ENCODE peak calls at places on chromosomes 13 and 19, in five cellular contexts. B is HL-60, L is heart right ventricle, F is heart left ventricle, U is cardiac fibroblast. P is an unnamed sample.

GRCh38 chr19:30085394-30085793 is 143.4 kb downstream of the URI1 start:
- DNase-seq in L (no peak), U (no peak), F (peak; percentile 54), B (no peak), P (no peak)

GRCh38 chr19:36140289-36141038 is 598 bp downstream of the CAPNS1 start:
- DNase-seq in B (peak; percentile 50), U (peak; percentile 64), L (peak; percentile 64), F (peak; percentile 75), P (peak; percentile 28)

GRCh38 chr19:32652893-32653625 is 21.9 kb downstream of the ANKRD27 start:
- DNase-seq in B (no peak), L (peak; percentile 80), F (peak; percentile 85), U (peak; percentile 80), P (peak; percentile 81)

GRCh38 chr19:11261902-11262839 is at the start of gene DOCK6:
- DNase-seq in B (no peak), F (no peak), U (no peak), L (no peak), P (peak; percentile 49)

GRCh38 chr19:55697069-55697440 is 22.0 kb downstream of the EPN1 start:
- DNase-seq in U (no peak), L (no peak), B (no peak), F (peak; percentile 11), P (no peak)

GRCh38 chr19:52786078-52786463 is 520 bp downstream of the ZNF600 start:
- DNase-seq in L (no peak), B (no peak), F (peak; percentile 28), U (no peak), P (no peak)

GRCh38 chr19:4987692-4988370 is 18.9 kb downstream of the KDM4B start:
- DNase-seq in U (peak; percentile 38), L (no peak), B (no peak), F (no peak), P (no peak)

GRCh38 chr13:97282705-97283104 is 60.6 kb downstream of the MBNL2 start:
- DNase-seq in U (no peak), B (no peak), F (no peak), L (no peak), P (no peak)

GRCh38 chr13:70339738-70340137 is 231.5 kb upstream of the KLHL1 start:
- DNase-seq in L (no peak), F (no peak), B (peak; percentile 32), U (no peak), P (no peak)

DNA sequence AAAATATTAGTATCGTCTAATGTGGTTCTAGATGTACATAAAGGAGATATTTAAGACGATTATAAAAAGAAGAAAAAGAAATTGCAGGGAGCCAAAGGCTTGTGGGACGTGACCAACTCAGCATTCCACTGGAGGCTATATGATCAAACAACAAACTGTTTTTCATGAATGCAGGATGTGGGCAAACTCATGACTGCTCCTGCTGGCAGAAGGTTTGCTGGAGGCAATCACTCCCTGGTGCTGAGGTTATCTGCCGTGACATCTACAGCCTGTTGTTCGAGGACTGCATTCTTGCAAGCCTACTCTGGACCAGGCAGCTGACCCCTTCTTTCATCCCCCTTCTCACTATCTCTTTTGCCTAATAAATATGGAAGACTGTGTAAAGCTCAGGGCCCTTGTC is 518.1 kb downstream of the UQCRFS1 start:
- DNase-seq in B (no peak), F (no peak), U (no peak), L (no peak), P (no peak)
- TF ChIP-seq CTCF in B (no peak), F (no peak), U (no peak), L (no peak), P (no peak)

GRCh38 chr19:39083599-39083982 is 577 bp upstream of the ACP7 start:
- DNase-seq in B (no peak), L (no peak), F (no peak), U (no peak), P (no peak)

GRCh38 chr19:39083983-39084731 is at the start of gene ACP7:
- DNase-seq in B (no peak), U (no peak), F (no peak), L (no peak), P (no peak)

GRCh38 chr19:39082167-39082566 is 2.0 kb upstream of the ACP7 start:
- DNase-seq in L (no peak), U (no peak), B (no peak), F (no peak), P (no peak)

GRCh38 chr19:39084732-39085080 is 538 bp downstream of the ACP7 start:
- DNase-seq in B (no peak), F (no peak), U (no peak), L (no peak), P (no peak)

GRCh38 chr19:39082745-39083598 is 1.2 kb upstream of the ACP7 start:
- DNase-seq in F (no peak), L (no peak), B (no peak), U (no peak), P (no peak)
- H3K4me3 ChIP-seq in F (no peak overlapping the region), L (no peak overlapping the region), B (no peak overlapping the region), U (no peak overlapping the region), P (no peak overlapping the region)

DNA sequence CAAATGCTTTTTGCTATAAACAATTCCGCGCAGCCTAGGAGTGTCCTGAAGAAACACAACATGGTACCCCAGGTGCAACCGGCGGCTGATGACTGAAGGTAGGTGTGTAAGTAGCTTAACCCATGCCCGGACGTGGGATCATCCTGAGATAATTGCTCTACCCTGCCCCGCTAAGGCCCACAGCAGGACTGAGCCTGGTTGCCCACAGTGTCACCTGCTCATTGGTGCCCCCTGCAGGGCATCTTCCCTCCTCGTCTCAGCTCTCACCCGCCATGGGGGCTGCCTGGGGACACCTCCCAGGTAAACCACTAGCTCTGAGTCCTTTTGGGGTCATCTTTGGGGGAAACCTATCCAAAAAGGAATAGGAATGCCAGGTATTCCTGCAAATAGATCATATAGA is 22.3 kb downstream of the TMEM161A start:
- DNase-seq in F (no peak), L (no peak), B (peak; percentile 41), U (peak; percentile 13), P (no peak)
- TF ChIP-seq CTCF in F (peak; percentile 28), L (peak; percentile 49), B (peak; percentile 10), U (peak; percentile 66), P (peak; percentile 50)

GRCh38 chr13:88103824-88104223 is 432.7 kb downstream of the SLITRK5 start:
- DNase-seq in B (no peak), U (no peak), F (no peak), L (no peak), P (no peak)
- H3K4me3 ChIP-seq in B (no peak overlapping the region), U (no peak overlapping the region), F (no peak overlapping the region), L (no peak overlapping the region), P (no peak overlapping the region)

DNA sequence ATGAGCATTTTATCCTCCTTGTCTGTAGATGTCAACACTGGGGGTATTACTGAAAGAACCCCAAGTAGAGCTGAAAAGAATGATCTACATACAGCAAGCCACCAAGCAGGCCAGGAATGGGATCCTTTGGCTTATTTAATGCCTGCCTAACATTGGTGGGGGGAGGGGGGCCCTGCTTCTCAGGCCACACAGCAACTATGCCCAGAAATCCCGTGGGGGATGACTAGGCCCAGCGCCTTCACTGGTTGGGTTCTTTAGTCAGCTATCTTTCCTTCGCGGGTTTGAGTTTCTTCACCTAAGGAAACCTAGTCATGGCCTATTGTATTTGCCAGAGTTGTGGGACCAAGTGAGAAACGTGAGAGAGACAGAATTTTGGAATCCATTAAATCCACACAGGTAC is 80.5 kb downstream of the CCNA1 start:
- DNase-seq in L (no peak), B (no peak), F (no peak), U (no peak), P (no peak)
- TF ChIP-seq CTCF in L (no peak), B (no peak), F (no peak), U (no peak), P (no peak)

DNA sequence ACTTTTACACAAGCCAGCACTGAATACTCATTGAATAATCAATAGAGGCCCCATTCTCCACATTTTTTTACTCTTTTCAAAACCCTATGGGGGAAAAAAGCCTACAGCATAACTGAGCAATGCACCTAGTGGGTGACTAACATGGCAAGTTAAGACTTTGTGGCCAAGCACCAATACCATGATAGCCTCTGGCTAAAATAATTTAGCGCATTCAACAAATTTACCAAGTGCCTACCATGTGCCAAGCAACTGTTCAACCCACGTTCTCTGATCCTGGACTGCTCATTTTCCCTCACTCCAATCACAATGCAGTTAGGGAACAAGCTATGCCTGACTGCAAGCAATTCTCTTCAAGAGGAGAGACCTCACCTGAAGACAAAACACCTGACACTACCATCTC is 3.0 kb downstream of the ANKRD10 start:
- DNase-seq in U (no peak), F (no peak), L (no peak), B (no peak), P (no peak)
- H3K4me3 ChIP-seq in U (no peak overlapping the region), F (peak overlapping the region; percentile 97), L (no peak overlapping the region), B (no peak overlapping the region), P (peak overlapping the region; percentile 95)

P was measured in left ventricle myocardium inferior.